ENCODE peak calls at places on chromosomes 5 and 9, in ten cellular contexts. One of them, this sample, is unnamed.

GRCh38 chr9:9557804-9558334 is 1054.9 kb downstream of the PTPRD start:
- DNase-seq in effector CD4-positive, alpha-beta T cell: no peak
- DNase-seq in endodermal cell: peak
- DNase-seq in AG04449: no peak
- DNase-seq in NCI-H2081 treated with DMSO at 0.1 percent for 48 hours: no peak
- DNase-seq in activated T-cell treated with anti-CD3 and anti-CD28 coated beads for 48 hours: no peak
- DNase-seq in ecto neural progenitor cell: peak
- DNase-seq in activated CD4-positive, alpha-beta memory T cell treated with anti-CD3 and anti-CD28 coated beads for 36 hours: no peak
- DNase-seq in stomach: no peak
- DNase-seq in HFF-Myc: no peak
- DNase-seq in this sample: no peak

GRCh38 chr5:178538624-178539344 is 51.4 kb downstream of the COL23A1 start:
- DNase-seq in effector CD4-positive, alpha-beta T cell: no peak
- DNase-seq in endodermal cell: no peak
- DNase-seq in AG04449: no peak
- DNase-seq in NCI-H2081 treated with DMSO at 0.1 percent for 48 hours: no peak
- DNase-seq in activated T-cell treated with anti-CD3 and anti-CD28 coated beads for 48 hours: no peak
- DNase-seq in ecto neural progenitor cell: no peak
- DNase-seq in activated CD4-positive, alpha-beta memory T cell treated with anti-CD3 and anti-CD28 coated beads for 36 hours: no peak
- DNase-seq in stomach: no peak
- DNase-seq in HFF-Myc: no peak
- DNase-seq in this sample: no peak

GRCh38 chr5:16656561-16657191 is 39.9 kb upstream of the RETREG1 start:
- DNase-seq in effector CD4-positive, alpha-beta T cell: no peak
- DNase-seq in endodermal cell: no peak
- DNase-seq in AG04449: no peak
- DNase-seq in NCI-H2081 treated with DMSO at 0.1 percent for 48 hours: no peak
- DNase-seq in activated T-cell treated with anti-CD3 and anti-CD28 coated beads for 48 hours: no peak
- DNase-seq in ecto neural progenitor cell: no peak
- DNase-seq in activated CD4-positive, alpha-beta memory T cell treated with anti-CD3 and anti-CD28 coated beads for 36 hours: no peak
- DNase-seq in stomach: no peak
- DNase-seq in HFF-Myc: no peak
- DNase-seq in this sample: no peak

GRCh38 chr5:154316223-154316967 is 125.9 kb downstream of the GALNT10 start:
- DNase-seq in effector CD4-positive, alpha-beta T cell: no peak
- DNase-seq in endodermal cell: no peak
- DNase-seq in AG04449: no peak
- DNase-seq in NCI-H2081 treated with DMSO at 0.1 percent for 48 hours: no peak
- DNase-seq in activated T-cell treated with anti-CD3 and anti-CD28 coated beads for 48 hours: no peak
- DNase-seq in ecto neural progenitor cell: no peak
- DNase-seq in activated CD4-positive, alpha-beta memory T cell treated with anti-CD3 and anti-CD28 coated beads for 36 hours: no peak
- DNase-seq in stomach: no peak
- DNase-seq in HFF-Myc: no peak
- DNase-seq in this sample: no peak

GRCh38 chr9:108903437-108904103 is 30.4 kb downstream of the ELP1 start:
- DNase-seq in effector CD4-positive, alpha-beta T cell: no peak
- DNase-seq in endodermal cell: no peak
- DNase-seq in AG04449: no peak
- DNase-seq in NCI-H2081 treated with DMSO at 0.1 percent for 48 hours: no peak
- DNase-seq in activated T-cell treated with anti-CD3 and anti-CD28 coated beads for 48 hours: no peak
- DNase-seq in ecto neural progenitor cell: no peak
- DNase-seq in activated CD4-positive, alpha-beta memory T cell treated with anti-CD3 and anti-CD28 coated beads for 36 hours: no peak
- DNase-seq in stomach: no peak
- DNase-seq in HFF-Myc: no peak
- DNase-seq in this sample: peak

GRCh38 chr5:59062986-59063683 is 480.3 kb downstream of the RAB3C start:
- DNase-seq in effector CD4-positive, alpha-beta T cell: no peak
- DNase-seq in endodermal cell: no peak
- DNase-seq in AG04449: no peak
- DNase-seq in NCI-H2081 treated with DMSO at 0.1 percent for 48 hours: no peak
- DNase-seq in activated T-cell treated with anti-CD3 and anti-CD28 coated beads for 48 hours: no peak
- DNase-seq in ecto neural progenitor cell: no peak
- DNase-seq in activated CD4-positive, alpha-beta memory T cell treated with anti-CD3 and anti-CD28 coated beads for 36 hours: no peak
- DNase-seq in stomach: no peak
- DNase-seq in HFF-Myc: no peak
- DNase-seq in this sample: no peak

GRCh38 chr5:78640622-78641021 is 8.0 kb downstream of the LHFPL2 start:
- DNase-seq in effector CD4-positive, alpha-beta T cell: no peak
- DNase-seq in endodermal cell: no peak
- DNase-seq in AG04449: no peak
- DNase-seq in NCI-H2081 treated with DMSO at 0.1 percent for 48 hours: no peak
- DNase-seq in activated T-cell treated with anti-CD3 and anti-CD28 coated beads for 48 hours: no peak
- DNase-seq in ecto neural progenitor cell: no peak
- DNase-seq in activated CD4-positive, alpha-beta memory T cell treated with anti-CD3 and anti-CD28 coated beads for 36 hours: no peak
- DNase-seq in stomach: no peak
- DNase-seq in HFF-Myc: no peak
- DNase-seq in this sample: no peak

GRCh38 chr5:38113880-38114279 is 144.5 kb upstream of the EGFLAM start:
- DNase-seq in effector CD4-positive, alpha-beta T cell: no peak
- DNase-seq in endodermal cell: no peak
- DNase-seq in AG04449: no peak
- DNase-seq in NCI-H2081 treated with DMSO at 0.1 percent for 48 hours: no peak
- DNase-seq in activated T-cell treated with anti-CD3 and anti-CD28 coated beads for 48 hours: no peak
- DNase-seq in ecto neural progenitor cell: no peak
- DNase-seq in activated CD4-positive, alpha-beta memory T cell treated with anti-CD3 and anti-CD28 coated beads for 36 hours: no peak
- DNase-seq in stomach: no peak
- DNase-seq in HFF-Myc: no peak
- DNase-seq in this sample: no peak

GRCh38 chr5:105812356-105812755 is 1858.4 kb downstream of the EFNA5 start:
- DNase-seq in effector CD4-positive, alpha-beta T cell: no peak
- DNase-seq in endodermal cell: no peak
- DNase-seq in AG04449: no peak
- DNase-seq in NCI-H2081 treated with DMSO at 0.1 percent for 48 hours: no peak
- DNase-seq in activated T-cell treated with anti-CD3 and anti-CD28 coated beads for 48 hours: no peak
- DNase-seq in ecto neural progenitor cell: no peak
- DNase-seq in activated CD4-positive, alpha-beta memory T cell treated with anti-CD3 and anti-CD28 coated beads for 36 hours: no peak
- DNase-seq in stomach: no peak
- DNase-seq in HFF-Myc: no peak
- DNase-seq in this sample: no peak

GRCh38 chr5:174532453-174533126 is 191.8 kb upstream of the MSX2 start:
- DNase-seq in effector CD4-positive, alpha-beta T cell: no peak
- DNase-seq in endodermal cell: peak
- DNase-seq in AG04449: peak
- DNase-seq in NCI-H2081 treated with DMSO at 0.1 percent for 48 hours: no peak
- DNase-seq in activated T-cell treated with anti-CD3 and anti-CD28 coated beads for 48 hours: peak
- DNase-seq in ecto neural progenitor cell: peak
- DNase-seq in activated CD4-positive, alpha-beta memory T cell treated with anti-CD3 and anti-CD28 coated beads for 36 hours: peak
- DNase-seq in stomach: peak
- DNase-seq in HFF-Myc: peak
- DNase-seq in this sample: peak

GRCh38 chr9:11233693-11234092 is 620.9 kb upstream of the PTPRD start:
- DNase-seq in effector CD4-positive, alpha-beta T cell: no peak
- DNase-seq in endodermal cell: no peak
- DNase-seq in AG04449: no peak
- DNase-seq in NCI-H2081 treated with DMSO at 0.1 percent for 48 hours: no peak
- DNase-seq in activated T-cell treated with anti-CD3 and anti-CD28 coated beads for 48 hours: no peak
- DNase-seq in ecto neural progenitor cell: no peak
- DNase-seq in activated CD4-positive, alpha-beta memory T cell treated with anti-CD3 and anti-CD28 coated beads for 36 hours: no peak
- DNase-seq in stomach: no peak
- DNase-seq in HFF-Myc: no peak
- DNase-seq in this sample: no peak

GRCh38 chr5:172370648-172371248 is 83.6 kb downstream of the SH3PXD2B start:
- DNase-seq in effector CD4-positive, alpha-beta T cell: no peak
- DNase-seq in endodermal cell: peak
- DNase-seq in AG04449: no peak
- DNase-seq in NCI-H2081 treated with DMSO at 0.1 percent for 48 hours: no peak
- DNase-seq in activated T-cell treated with anti-CD3 and anti-CD28 coated beads for 48 hours: peak
- DNase-seq in ecto neural progenitor cell: no peak
- DNase-seq in activated CD4-positive, alpha-beta memory T cell treated with anti-CD3 and anti-CD28 coated beads for 36 hours: peak
- DNase-seq in stomach: peak
- DNase-seq in HFF-Myc: no peak
- DNase-seq in this sample: no peak

GRCh38 chr5:2132497-2132847 is 249.7 kb upstream of the IRX4 start:
- DNase-seq in effector CD4-positive, alpha-beta T cell: no peak
- DNase-seq in endodermal cell: no peak
- DNase-seq in AG04449: no peak
- DNase-seq in NCI-H2081 treated with DMSO at 0.1 percent for 48 hours: no peak
- DNase-seq in activated T-cell treated with anti-CD3 and anti-CD28 coated beads for 48 hours: no peak
- DNase-seq in ecto neural progenitor cell: no peak
- DNase-seq in activated CD4-positive, alpha-beta memory T cell treated with anti-CD3 and anti-CD28 coated beads for 36 hours: no peak
- DNase-seq in stomach: no peak
- DNase-seq in HFF-Myc: no peak
- DNase-seq in this sample: no peak

This sample was measured in non-pigmented ciliary epithelial cell.